ENCODE peak calls at places on chromosomes 12 and 14, in four cellular contexts. D, U, F and L are unnamed samples.

GRCh38 chr12:15179672-15180071 is 41.5 kb downstream of the RERG start:
- DNase-seq in D (no peak), U (no peak), F (no peak), L (no peak)

GRCh38 chr14:31505411-31505810 is 17.6 kb upstream of the GPR33 start:
- DNase-seq in D (peak; percentile 78), U (no peak), F (no peak), L (peak; percentile 85)

GRCh38 chr14:102320033-102320660 is 601 bp downstream of the ZNF839 start:
- DNase-seq in D (peak; percentile 54), U (peak; percentile 59), F (no peak), L (peak; percentile 58)

GRCh38 chr14:89493877-89494634 is 77.0 kb upstream of the FOXN3 start:
- DNase-seq in D (peak; percentile 26), U (no peak), F (no peak), L (no peak)

GRCh38 chr12:124554429-124555029 is 12.9 kb downstream of the NCOR2 start:
- DNase-seq in D (no peak), U (no peak), F (no peak), L (no peak)

GRCh38 chr12:29026419-29026818 is 122.7 kb upstream of the FAR2 start:
- DNase-seq in D (no peak), U (no peak), F (no peak), L (no peak)

GRCh38 chr12:117497407-117497806 is 136.0 kb upstream of the NOS1 start:
- DNase-seq in D (no peak), U (no peak), F (no peak), L (no peak)

GRCh38 chr12:78431931-78432330 is 432.6 kb upstream of the SYT1 start:
- DNase-seq in D (no peak), U (no peak), F (no peak), L (no peak)

GRCh38 chr14:33737446-33737845 is 213.4 kb downstream of the EGLN3 start:
- DNase-seq in D (peak; percentile 48), U (no peak), F (no peak), L (peak; percentile 23)

GRCh38 chr12:14892726-14893442 is 7.2 kb upstream of the MGP start:
- DNase-seq in D (peak; percentile 74), U (peak; percentile 40), F (peak; percentile 68), L (peak; percentile 69)

GRCh38 chr14:104895207-104895785 is 29.4 kb upstream of the PLD4 start:
- DNase-seq in D (no peak), U (peak; percentile 12), F (no peak), L (no peak)

GRCh38 chr12:108271951-108272729 is 67.0 kb downstream of the CMKLR1 start:
- DNase-seq in D (no peak), U (no peak), F (no peak), L (no peak)

GRCh38 chr12:114683709-114684097 is 272 bp downstream of the TBX3 start:
- DNase-seq in D (no peak), U (no peak), F (no peak), L (no peak)

GRCh38 chr14:57657487-57657886 is 163.8 kb upstream of the CCDC198 start:
- DNase-seq in D (no peak), U (no peak), F (no peak), L (no peak)

GRCh38 chr12:53972152-53972702 is 699 bp upstream of the HOXC11 start:
- DNase-seq in D (no peak), U (no peak), F (no peak), L (no peak)
- H3K4me3 ChIP-seq in D (no peak overlapping the region), U (no peak overlapping the region), F (no peak overlapping the region), L (no peak overlapping the region)

DNA sequence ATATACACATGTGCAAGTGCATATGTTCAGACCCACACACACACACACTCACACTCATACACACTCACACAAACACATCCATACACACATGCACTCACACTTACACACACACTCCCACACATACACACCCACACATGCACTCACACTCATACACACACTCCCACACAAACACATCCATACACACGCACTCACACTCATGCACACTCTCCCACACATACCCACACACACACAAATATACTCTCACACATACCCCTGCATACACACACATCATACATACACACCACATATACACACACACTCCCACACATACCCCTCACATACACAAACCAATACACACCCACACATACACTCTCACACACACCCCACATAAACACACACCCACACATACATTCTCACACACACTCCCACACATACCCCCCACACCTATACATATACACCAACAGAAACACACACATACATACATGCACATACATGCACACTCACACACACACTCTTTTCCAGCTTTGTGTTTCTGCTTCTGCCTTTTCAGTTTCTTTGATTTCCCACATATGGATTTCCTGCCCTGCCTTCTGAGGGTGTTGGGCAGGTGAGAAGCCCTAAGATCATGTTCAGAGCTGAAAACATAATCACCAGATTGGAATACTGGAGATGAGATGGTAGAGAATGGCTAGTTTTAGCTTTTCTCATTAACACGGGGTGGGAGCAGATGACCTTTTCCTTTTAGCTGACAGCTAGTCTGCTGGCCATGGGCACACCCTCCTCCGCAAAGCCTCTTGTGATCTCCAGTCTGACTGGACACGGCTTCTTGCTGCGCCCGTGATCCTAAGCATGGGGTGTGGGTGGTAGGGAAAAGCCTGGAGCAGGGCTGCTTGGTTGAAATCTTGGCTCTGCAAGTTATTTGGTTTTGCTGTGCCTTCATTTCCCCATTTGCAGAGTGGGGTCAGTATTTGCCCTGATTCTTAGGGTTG is 214.0 kb downstream of the CHST11 start:
- DNase-seq in D (no peak), U (no peak), F (peak; percentile 42), L (no peak)
- H3K4me3 ChIP-seq in D (no peak overlapping the region), U (no peak overlapping the region), F (no peak overlapping the region), L (no peak overlapping the region)

DNA sequence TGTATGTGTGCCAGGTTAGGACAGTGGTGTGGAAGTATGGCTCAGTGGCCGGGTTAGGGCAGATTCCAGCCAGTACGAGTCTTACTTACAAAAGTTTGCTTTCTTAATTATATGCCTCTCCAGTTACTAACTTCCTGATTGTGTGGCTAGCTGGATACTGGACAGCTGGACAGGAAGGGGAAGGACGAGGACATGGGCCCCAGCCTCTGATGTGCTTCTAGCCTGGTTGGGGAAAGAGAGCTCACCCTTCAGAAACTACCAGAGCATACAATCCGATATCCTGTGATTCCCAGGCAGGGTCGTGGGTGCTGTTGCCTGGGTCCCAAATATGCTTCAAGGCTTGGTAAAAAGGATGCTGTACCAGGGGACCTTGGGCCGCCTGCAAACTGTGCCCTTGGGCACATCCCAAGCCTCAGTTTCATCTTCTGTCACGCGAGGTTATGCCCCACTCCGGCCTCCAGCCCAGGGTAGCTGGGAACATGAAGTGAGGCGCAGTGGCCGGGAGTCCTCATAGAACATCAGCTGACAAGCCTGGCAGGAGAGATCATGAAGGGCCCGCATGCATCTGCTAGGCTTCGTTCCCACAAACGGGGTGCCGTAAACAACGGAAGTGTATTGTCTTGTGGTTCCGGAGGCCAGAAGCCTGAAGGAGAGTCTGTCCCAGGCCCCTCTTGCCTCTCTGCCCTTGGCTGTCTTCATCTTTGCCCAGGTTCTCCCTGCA is 23.2 kb upstream of the RIN3 start:
- DNase-seq in D (no peak), U (no peak), F (no peak), L (no peak)
- H3K4me3 ChIP-seq in D (no peak overlapping the region), U (no peak overlapping the region), F (no peak overlapping the region), L (no peak overlapping the region)

GRCh38 chr12:6928703-6929407 is 1.1 kb downstream of the ATN1 start:
- DNase-seq in D (no peak), U (no peak), F (no peak), L (no peak)
- H3K4me3 ChIP-seq in D (peak overlapping the region; percentile 89), U (peak overlapping the region; percentile 85), F (peak overlapping the region; percentile 86), L (peak overlapping the region; percentile 86)

DNA sequence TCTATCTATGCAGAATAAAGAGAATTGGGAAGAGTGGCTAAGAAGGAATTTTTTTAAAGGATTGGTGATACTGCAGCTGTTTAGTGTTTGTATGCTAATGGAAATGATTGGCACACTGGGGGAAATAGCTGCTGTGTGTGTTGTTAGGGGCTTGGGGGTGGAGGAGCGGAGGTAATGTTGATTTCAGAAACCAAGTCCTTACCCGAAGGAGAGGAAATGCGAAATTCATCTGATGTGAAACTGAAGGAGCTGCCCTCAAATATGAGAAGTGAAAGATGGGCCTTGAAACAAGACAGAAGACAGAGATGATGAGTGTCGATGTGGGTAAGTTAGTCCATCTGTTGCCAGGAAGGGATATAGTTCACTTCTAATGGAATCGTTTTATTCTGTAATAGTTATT is 21.2 kb upstream of the RNASE12 start:
- DNase-seq in D (no peak), U (no peak), F (no peak), L (no peak)
- H3K4me3 ChIP-seq in D (no peak overlapping the region), U (peak overlapping the region; percentile 74), F (no peak overlapping the region), L (no peak overlapping the region)

GRCh38 chr12:89702503-89702902 is 6.1 kb downstream of the ATP2B1 start:
- DNase-seq in D (no peak), U (no peak), F (no peak), L (no peak)
- H3K4me3 ChIP-seq in D (no peak overlapping the region), U (no peak overlapping the region), F (no peak overlapping the region), L (no peak overlapping the region)